ENCODE peak calls at places on chromosomes 1 and 21, in five cellular contexts. W is trophoblast cell, H is IMR-90, Q is H9, E is mesendoderm. T is an unnamed sample.

GRCh38 chr1:109261578-109261977 is 12.2 kb downstream of the CELSR2 start:
- DNase-seq in W (no peak), H (no peak), Q (no peak), E (no peak), T (no peak)

GRCh38 chr1:153465728-153466625 is 5.5 kb upstream of the S100A7 start:
- DNase-seq in W (peak; percentile 57), H (peak; percentile 8), Q (peak; percentile 81), E (peak; percentile 79), T (peak; percentile 43)

GRCh38 chr1:185920602-185921001 is 186.4 kb downstream of the HMCN1 start:
- DNase-seq in W (no peak), H (no peak), Q (no peak), E (no peak), T (no peak)

GRCh38 chr1:113452921-113453770 is 62.8 kb downstream of the MAGI3 start:
- DNase-seq in W (peak; percentile 7), H (peak; percentile 66), Q (no peak), E (peak; percentile 41), T (no peak)

GRCh38 chr1:6418668-6419396 is 887 bp downstream of the HES2 start:
- DNase-seq in W (peak; percentile 50), H (no peak), Q (no peak), E (peak; percentile 30), T (no peak)

GRCh38 chr1:201360901-201361651 is 16.4 kb downstream of the TNNT2 start:
- DNase-seq in W (no peak), H (no peak), Q (no peak), E (no peak), T (no peak)

GRCh38 chr1:64934115-64934880 is 32.1 kb downstream of the JAK1 start:
- DNase-seq in W (peak; percentile 45), H (peak; percentile 82), Q (no peak), E (no peak), T (no peak)

GRCh38 chr1:162023547-162024501 is at the start of gene OLFML2B:
- DNase-seq in W (no peak), H (peak; percentile 76), Q (peak; percentile 81), E (peak; percentile 68), T (peak; percentile 13)

GRCh38 chr1:109790735-109791494 is 27.2 kb upstream of the EPS8L3 start:
- DNase-seq in W (peak; percentile 24), H (peak; percentile 41), Q (peak; percentile 74), E (peak; percentile 91), T (no peak)

GRCh38 chr1:111205724-111206070 is 5.3 kb upstream of the DENND2D start:
- DNase-seq in W (no peak), H (peak; percentile 76), Q (no peak), E (no peak), T (no peak)

GRCh38 chr1:91929246-91929645 is 20.0 kb upstream of the BRDT start:
- DNase-seq in W (no peak), H (no peak), Q (peak; percentile 48), E (peak; percentile 54), T (no peak)

GRCh38 chr1:155989242-155989991 is 11.1 kb upstream of the ARHGEF2 start:
- DNase-seq in W (peak; percentile 58), H (peak; percentile 61), Q (peak; percentile 87), E (peak; percentile 75), T (peak; percentile 91)

GRCh38 chr1:24735619-24736375 is 9.4 kb upstream of the CLIC4 start:
- DNase-seq in W (no peak), H (peak; percentile 52), Q (no peak), E (peak; percentile 93), T (no peak)

GRCh38 chr1:8723010-8723409 is 94.4 kb downstream of the RERE start:
- DNase-seq in W (no peak), H (no peak), Q (no peak), E (no peak), T (no peak)

GRCh38 chr1:113813218-113813617 is 942 bp upstream of the RSBN1 start:
- DNase-seq in W (no peak), H (no peak), Q (no peak), E (no peak), T (no peak)

GRCh38 chr1:180921891-180922636 is 9.4 kb downstream of the KIAA1614 start:
- DNase-seq in W (no peak), H (no peak), Q (no peak), E (no peak), T (no peak)

GRCh38 chr1:180924939-180925338 is 12.2 kb downstream of the KIAA1614 start:
- DNase-seq in W (no peak), H (no peak), Q (no peak), E (no peak), T (no peak)

GRCh38 chr1:180923887-180924286 is 11.2 kb downstream of the KIAA1614 start:
- DNase-seq in W (no peak), H (no peak), Q (no peak), E (no peak), T (no peak)

GRCh38 chr1:180922637-180923023 is 9.9 kb downstream of the KIAA1614 start:
- DNase-seq in W (no peak), H (no peak), Q (no peak), E (no peak), T (no peak)

DNA sequence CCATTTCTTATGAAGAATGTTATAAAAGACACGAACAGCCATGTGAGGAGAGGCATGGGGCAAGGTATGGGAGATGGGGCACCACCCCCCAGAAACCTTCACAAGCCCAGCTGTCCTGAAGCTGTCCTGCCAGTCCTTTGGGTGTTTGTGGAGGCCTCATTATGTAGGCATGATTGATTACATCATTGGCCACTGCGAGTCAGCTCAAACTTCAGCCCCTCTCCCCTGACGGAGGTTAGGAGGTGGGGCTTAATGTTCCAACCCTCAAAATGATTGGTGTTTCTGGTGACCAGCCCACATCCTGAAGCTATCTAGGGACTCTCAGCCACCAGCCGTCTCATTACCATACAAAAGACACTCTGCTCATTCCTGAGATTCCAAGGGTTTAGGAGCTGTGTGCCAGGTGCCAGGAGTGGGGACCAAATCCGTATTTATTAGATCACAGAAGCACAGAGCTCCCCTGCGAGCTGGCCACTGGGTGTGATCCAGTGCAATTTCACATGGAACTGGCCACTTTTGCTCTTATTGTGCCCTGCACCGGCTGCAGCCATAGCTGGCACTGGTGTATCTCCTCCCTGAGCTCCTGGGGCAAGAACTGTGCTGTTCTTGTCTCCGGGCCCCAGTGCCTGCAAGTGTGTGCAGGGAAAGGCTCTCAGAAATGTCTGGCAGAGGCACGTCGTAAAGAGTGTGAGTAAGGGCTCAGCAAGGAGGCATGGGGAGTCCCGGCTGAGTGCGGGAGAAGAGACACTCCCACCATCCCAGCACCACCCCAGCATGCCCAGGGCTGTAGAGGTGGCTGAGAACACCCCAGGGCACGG is 10.5 kb downstream of the KIAA1614 start:
- DNase-seq in W (no peak), H (peak; percentile 12), Q (peak; percentile 96), E (peak; percentile 99), T (peak; percentile 68)
- H3K4ac ChIP-seq in W (no peak overlapping the region), H (no peak overlapping the region), Q (peak overlapping the region; percentile 38), E (no peak overlapping the region), T (peak overlapping the region; percentile 97)

DNA sequence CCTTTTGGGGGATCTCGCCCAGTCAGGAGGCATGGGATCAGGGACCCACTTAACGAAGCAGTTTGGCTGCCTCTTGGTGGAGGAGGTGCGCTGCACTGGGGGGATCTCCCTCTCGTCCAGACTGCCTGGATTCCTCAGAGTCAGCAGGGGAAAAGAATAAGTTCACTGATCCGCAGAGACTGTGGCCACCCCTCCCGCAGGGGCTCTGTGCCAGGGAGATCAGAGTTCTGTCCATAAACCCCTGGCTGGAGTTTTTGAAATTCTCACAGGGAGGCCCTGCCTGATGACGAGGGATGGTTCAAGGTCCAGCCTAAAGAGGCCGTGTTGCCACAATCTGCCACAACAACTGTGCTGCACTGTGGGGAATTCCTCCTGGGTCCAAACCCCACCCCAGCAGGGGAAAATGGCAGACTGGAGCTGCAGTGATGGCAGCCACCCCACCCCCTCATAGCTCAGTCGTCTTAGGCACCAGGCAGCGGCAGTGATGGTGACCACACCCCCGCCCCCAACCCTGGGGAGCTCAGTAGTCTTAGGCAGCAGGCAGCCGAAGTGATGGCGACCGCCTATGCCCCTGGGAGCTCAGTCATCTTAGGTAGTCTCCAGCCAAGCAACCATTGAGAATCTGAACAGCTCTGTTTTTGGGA is 273.8 kb upstream of the USP25 start:
- DNase-seq in W (no peak), H (no peak), Q (no peak), E (no peak), T (no peak)
- H3K4ac ChIP-seq in W (no peak overlapping the region), H (no peak overlapping the region), Q (no peak overlapping the region), E (no peak overlapping the region), T (no peak overlapping the region)

GRCh38 chr1:204152310-204153044 is 633 bp upstream of the ETNK2 start:
- DNase-seq in W (no peak), H (no peak), Q (no peak), E (no peak), T (no peak)
- H3K4ac ChIP-seq in W (no peak overlapping the region), H (peak overlapping the region; percentile 93), Q (no peak overlapping the region), E (no peak overlapping the region), T (no peak overlapping the region)

GRCh38 chr1:184051485-184052193 is at the start of gene TSEN15:
- DNase-seq in W (peak; percentile 70), H (peak; percentile 86), Q (peak; percentile 71), E (peak; percentile 90), T (peak; percentile 81)

GRCh38 chr1:184052194-184052559 is 647 bp downstream of the TSEN15 start:
- DNase-seq in W (no peak), H (no peak), Q (no peak), E (no peak), T (no peak)

GRCh38 chr1:184050631-184051030 is 899 bp upstream of the TSEN15 start:
- DNase-seq in W (no peak), H (no peak), Q (no peak), E (peak; percentile 12), T (no peak)

GRCh38 chr1:184049836-184050468 is 1.6 kb upstream of the TSEN15 start:
- DNase-seq in W (no peak), H (no peak), Q (no peak), E (no peak), T (no peak)

GRCh38 chr1:184051138-184051484 is 419 bp upstream of the TSEN15 start:
- DNase-seq in W (no peak), H (no peak), Q (no peak), E (no peak), T (no peak)
- H3K4ac ChIP-seq in W (no peak overlapping the region), H (peak overlapping the region; percentile 97), Q (no peak overlapping the region), E (peak overlapping the region; percentile 95), T (peak overlapping the region; percentile 47)

GRCh38 chr1:85581802-85582686 is 1.5 kb downstream of the CCN1 start:
- DNase-seq in W (peak; percentile 61), H (peak; percentile 76), Q (peak; percentile 64), E (peak; percentile 86), T (no peak)
- H3K4ac ChIP-seq in W (peak overlapping the region; percentile 68), H (peak overlapping the region; percentile 90), Q (no peak overlapping the region), E (no peak overlapping the region), T (no peak overlapping the region)

GRCh38 chr1:43024905-43025304 is 66.2 kb upstream of the SLC2A1 start:
- DNase-seq in W (no peak), H (no peak), Q (no peak), E (no peak), T (no peak)

GRCh38 chr1:43019226-43019625 is 60.6 kb upstream of the SLC2A1 start:
- DNase-seq in W (no peak), H (no peak), Q (no peak), E (no peak), T (no peak)

GRCh38 chr1:43018091-43018490 is 59.4 kb upstream of the SLC2A1 start:
- DNase-seq in W (no peak), H (no peak), Q (no peak), E (no peak), T (no peak)

GRCh38 chr1:43021547-43022474 is 63.1 kb upstream of the SLC2A1 start:
- DNase-seq in W (no peak), H (no peak), Q (no peak), E (no peak), T (no peak)
- H3K4ac ChIP-seq in W (no peak overlapping the region), H (no peak overlapping the region), Q (no peak overlapping the region), E (no peak overlapping the region), T (no peak overlapping the region)